ENCODE peak calls at places on chromosomes 16 and 17, in ten cellular contexts. M, Q, J, X, B, G, Y, F, Z and H are unnamed samples.

GRCh38 chr16:50121721-50122445 is 31.2 kb upstream of the TENT4B start:
- DNase-seq in Z (no peak), Q (peak), B (no peak), M (no peak), F (no peak), G (no peak), X (no peak), Y (peak), J (no peak), H (no peak)

GRCh38 chr17:73855933-73856332 is 211.7 kb upstream of the SDK2 start:
- DNase-seq in J (no peak), B (no peak), G (no peak), Q (no peak), F (no peak), Y (no peak), X (no peak), Z (no peak), M (no peak), H (no peak)

GRCh38 chr16:28587386-28587785 is 9.5 kb downstream of the SULT1A2 start:
- DNase-seq in Z (no peak), Q (no peak), B (no peak), Y (no peak), F (no peak), X (no peak), M (peak), G (no peak), J (no peak), H (no peak)

GRCh38 chr16:75443301-75443700 is 10.0 kb upstream of the CFDP1 start:
- DNase-seq in Y (no peak), G (no peak), Q (no peak), Z (no peak), J (no peak), X (no peak), F (no peak), B (no peak), M (no peak), H (no peak)

GRCh38 chr16:66135376-66135775 is 231.1 kb upstream of the CDH5 start:
- DNase-seq in J (peak), M (no peak), Y (no peak), Q (peak), Z (no peak), F (no peak), X (no peak), B (no peak), G (no peak), H (no peak)

GRCh38 chr16:24138024-24138423 is 118.1 kb upstream of the CACNG3 start:
- DNase-seq in J (no peak), X (no peak), Z (no peak), G (no peak), F (no peak), Y (no peak), Q (no peak), B (no peak), M (no peak), H (no peak)

GRCh38 chr16:84886536-84887090 is 66.8 kb downstream of the CRISPLD2 start:
- DNase-seq in X (no peak), F (no peak), M (no peak), B (no peak), Y (no peak), Z (no peak), J (no peak), Q (no peak), G (no peak), H (no peak)

GRCh38 chr17:313911-314613 is 38.5 kb downstream of the RPH3AL start:
- DNase-seq in F (no peak), X (no peak), Q (no peak), B (peak), Y (no peak), G (no peak), Z (no peak), J (no peak), M (no peak), H (no peak)

GRCh38 chr17:43212641-43213490 is 1.2 kb downstream of the TMEM106A start:
- DNase-seq in Q (no peak), Y (no peak), G (no peak), M (no peak), X (no peak), B (no peak), Z (no peak), F (no peak), J (no peak), H (no peak)

GRCh38 chr17:45339646-45340605 is 23.1 kb upstream of the MAP3K14 start:
- DNase-seq in X (no peak), Y (no peak), M (no peak), B (no peak), J (no peak), G (no peak), Q (peak), F (no peak), Z (no peak), H (no peak)

GRCh38 chr16:80319181-80319580 is 221.6 kb upstream of the DYNLRB2 start:
- DNase-seq in Q (no peak), G (no peak), Z (no peak), B (no peak), Y (no peak), F (no peak), J (no peak), X (no peak), M (peak), H (no peak)

GRCh38 chr16:66266436-66267286 is 99.8 kb upstream of the CDH5 start:
- DNase-seq in B (no peak), G (no peak), F (no peak), M (no peak), Q (peak), J (peak), Y (no peak), Z (no peak), X (no peak), H (peak)

GRCh38 chr17:36747861-36748260 is 146.5 kb downstream of the MRM1 start:
- DNase-seq in J (no peak), B (no peak), G (no peak), M (no peak), X (no peak), Q (no peak), F (no peak), Z (no peak), Y (no peak), H (no peak)

GRCh38 chr16:1354815-1355214 is 3.1 kb downstream of the GNPTG start:
- DNase-seq in J (no peak), M (no peak), Z (no peak), G (no peak), Q (no peak), B (no peak), Y (no peak), X (no peak), F (no peak), H (no peak)

GRCh38 chr16:75263291-75263962 is 12.0 kb upstream of the BCAR1 start:
- DNase-seq in Q (peak), J (no peak), M (no peak), G (no peak), Z (no peak), F (no peak), B (no peak), X (no peak), Y (no peak), H (no peak)

GRCh38 chr17:77279448-77280303 is 138.9 kb downstream of the SEC14L1 start:
- DNase-seq in J (no peak), M (peak), F (no peak), Q (no peak), Z (peak), B (no peak), Y (no peak), G (no peak), X (no peak), H (no peak)

GRCh38 chr16:71297252-71297651 is 8.1 kb upstream of the CMTR2 start:
- DNase-seq in X (no peak), B (no peak), Q (no peak), M (no peak), Z (no peak), Y (no peak), J (no peak), G (no peak), F (no peak), H (no peak)

GRCh38 chr16:430904-431303 is 5.5 kb downstream of the RAB11FIP3 start:
- DNase-seq in F (no peak), B (no peak), Q (no peak), M (no peak), Z (no peak), J (no peak), Y (no peak), G (no peak), X (no peak), H (no peak)

GRCh38 chr17:28700830-28701492 is 10.7 kb downstream of the PROCA1 start:
- DNase-seq in Q (no peak), X (no peak), G (no peak), M (no peak), Z (no peak), B (no peak), Y (no peak), J (no peak), F (no peak), H (no peak)

GRCh38 chr17:7034955-7035590 is 742 bp upstream of the SLC16A13 start:
- DNase-seq in Q (no peak), Y (peak), G (no peak), F (no peak), X (no peak), Z (no peak), J (no peak), B (no peak), M (no peak), H (no peak)

GRCh38 chr17:44331249-44331760 is 6.7 kb upstream of the SLC25A39 start:
- DNase-seq in F (no peak), X (no peak), G (no peak), Q (peak), Z (peak), J (no peak), B (no peak), M (peak), Y (peak), H (no peak)

GRCh38 chr16:83928341-83929055 is 24.5 kb upstream of the OSGIN1 start:
- DNase-seq in Y (no peak), F (no peak), J (no peak), X (no peak), Z (no peak), G (peak), Q (no peak), M (peak), B (no peak), H (no peak)

GRCh38 chr17:10932938-10933337 is 95.1 kb upstream of the PIRT start:
- DNase-seq in F (no peak), Y (no peak), X (no peak), Z (no peak), G (no peak), M (no peak), J (no peak), Q (no peak), B (no peak), H (no peak)

GRCh38 chr17:77696720-77697460 is 261.6 kb upstream of the TNRC6C start:
- DNase-seq in X (no peak), B (peak), J (no peak), Q (peak), Z (no peak), Y (no peak), F (no peak), G (no peak), M (no peak), H (peak)

GRCh38 chr17:36602030-36602737 is 801 bp downstream of the MRM1 start:
- DNase-seq in Q (peak), Z (no peak), J (no peak), M (peak), X (no peak), F (no peak), G (no peak), B (no peak), Y (peak), H (no peak)

GRCh38 chr17:28086519-28086918 is 44.0 kb downstream of the NLK start:
- DNase-seq in B (no peak), G (no peak), M (peak), J (no peak), Y (no peak), X (no peak), Z (no peak), Q (no peak), F (no peak), H (no peak)

GRCh38 chr17:21286771-21287702 is 2.5 kb downstream of the MAP2K3 start:
- DNase-seq in Z (no peak), X (no peak), Q (peak), J (no peak), B (no peak), M (peak), Y (no peak), G (no peak), F (no peak), H (no peak)

GRCh38 chr17:50966163-50966666 is 100.1 kb upstream of the TOB1 start:
- DNase-seq in F (no peak), Q (no peak), Y (no peak), M (no peak), G (no peak), J (no peak), B (no peak), X (no peak), Z (no peak), H (no peak)

GRCh38 chr16:67534420-67534819 is 5.8 kb downstream of the RIPOR1 start:
- DNase-seq in M (no peak), G (no peak), X (no peak), B (no peak), F (no peak), Y (no peak), Z (no peak), J (no peak), Q (no peak), H (no peak)
- TF ChIP-seq CTCF in M (no peak), G (no peak), X (no peak), B (no peak), F (no peak), Y (no peak), Z (no peak), J (no peak), Q (no peak), H (no peak)

GRCh38 chr17:48294989-48295892 is 134.8 kb downstream of the SKAP1 start:
- DNase-seq in Y (no peak), Z (no peak), Q (no peak), J (no peak), B (no peak), F (no peak), M (peak), X (peak), G (no peak), H (no peak)

GRCh38 chr17:48294193-48294909 is 135.7 kb downstream of the SKAP1 start:
- DNase-seq in Y (no peak), Z (no peak), X (no peak), M (no peak), J (no peak), F (no peak), Q (no peak), G (no peak), B (no peak), H (no peak)

GRCh38 chr17:48296453-48296852 is 133.6 kb downstream of the SKAP1 start:
- DNase-seq in X (no peak), M (no peak), J (no peak), Q (no peak), B (no peak), Y (no peak), G (no peak), F (no peak), Z (no peak), H (no peak)

GRCh38 chr17:48290378-48290777 is 139.6 kb downstream of the SKAP1 start:
- DNase-seq in X (no peak), M (peak), Q (no peak), F (no peak), G (no peak), B (no peak), Z (no peak), Y (no peak), J (no peak), H (no peak)

DNA sequence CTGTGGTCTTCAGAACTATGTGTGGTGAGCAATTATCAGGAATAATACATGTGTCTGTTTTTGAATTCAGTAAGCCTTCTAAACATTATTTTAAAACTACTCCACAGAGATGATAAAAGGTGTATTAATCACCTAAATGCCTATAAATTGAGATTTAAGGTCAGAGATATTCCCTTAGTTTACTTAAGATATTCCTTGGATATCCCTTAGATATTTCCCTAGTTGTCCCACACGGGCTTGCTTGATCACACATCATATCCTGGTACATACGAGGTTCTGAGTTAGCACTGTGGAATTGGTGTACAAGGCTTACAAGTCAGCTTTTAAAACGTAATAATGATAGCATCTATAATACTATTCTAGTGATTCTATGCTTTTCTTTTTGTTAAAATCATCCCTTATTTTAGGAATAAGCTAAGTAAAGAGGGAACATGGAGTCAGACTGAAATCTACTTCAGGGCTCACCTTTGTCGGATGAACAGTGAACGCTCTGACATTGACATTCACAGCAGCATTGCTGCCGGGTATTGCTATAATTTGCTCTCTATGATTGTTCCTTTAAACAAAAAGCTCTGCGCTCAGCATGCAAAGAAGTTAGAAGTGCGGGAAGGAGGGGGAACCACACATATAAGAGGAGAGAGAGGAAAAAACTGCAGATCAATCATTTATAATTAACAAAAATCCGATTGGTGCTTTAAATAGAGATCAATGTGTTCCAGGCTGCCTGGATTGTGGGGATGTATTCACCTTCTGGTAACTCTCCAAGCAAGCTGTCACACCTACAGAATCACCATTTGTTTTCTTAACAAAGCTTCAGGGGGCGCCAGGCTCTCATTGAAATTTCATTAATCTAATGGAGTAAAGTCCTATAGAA is 136.5 kb downstream of the SKAP1 start:
- DNase-seq in M (no peak), Y (no peak), B (no peak), Q (no peak), Z (no peak), G (no peak), X (no peak), F (no peak), J (no peak), H (no peak)
- TF ChIP-seq CTCF in M (peak), Y (no peak), B (no peak), Q (no peak), Z (no peak), G (no peak), X (peak), F (no peak), J (no peak), H (no peak)

GRCh38 chr17:81295678-81296381 is 723 bp upstream of the SLC38A10 start:
- DNase-seq in F (no peak), X (no peak), Q (no peak), Z (no peak), Y (peak), M (peak), J (no peak), G (no peak), B (no peak), H (no peak)
- TF ChIP-seq CTCF in F (peak), X (peak), Q (no peak), Z (no peak), Y (no peak), M (peak), J (peak), G (peak), B (peak), H (peak)

GRCh38 chr16:73047221-73047535 is 750 bp downstream of the ZFHX3 start:
- DNase-seq in F (no peak), Y (no peak), J (no peak), G (peak), M (no peak), X (no peak), B (no peak), Z (no peak), Q (no peak), H (no peak)

GRCh38 chr16:73049051-73049910 is 1.4 kb upstream of the ZFHX3 start:
- DNase-seq in J (no peak), G (no peak), Z (no peak), M (no peak), Q (no peak), B (no peak), Y (no peak), F (no peak), X (no peak), H (no peak)

GRCh38 chr16:73046484-73047214 is 1.3 kb downstream of the ZFHX3 start:
- DNase-seq in J (no peak), Q (no peak), G (no peak), B (no peak), X (no peak), M (peak), F (no peak), Y (no peak), Z (no peak), H (no peak)

GRCh38 chr16:73048292-73049050 is 543 bp upstream of the ZFHX3 start:
- DNase-seq in F (no peak), J (peak), G (no peak), M (peak), B (no peak), X (no peak), Y (no peak), Q (no peak), Z (no peak), H (no peak)

GRCh38 chr16:73047536-73048291 is at the start of gene ZFHX3:
- DNase-seq in Z (no peak), J (peak), G (no peak), X (no peak), B (no peak), F (peak), Q (peak), M (peak), Y (no peak), H (no peak)
- TF ChIP-seq CTCF in Z (no peak), J (peak), G (peak), X (no peak), B (peak), F (no peak), Q (no peak), M (no peak), Y (no peak), H (peak)

DNA sequence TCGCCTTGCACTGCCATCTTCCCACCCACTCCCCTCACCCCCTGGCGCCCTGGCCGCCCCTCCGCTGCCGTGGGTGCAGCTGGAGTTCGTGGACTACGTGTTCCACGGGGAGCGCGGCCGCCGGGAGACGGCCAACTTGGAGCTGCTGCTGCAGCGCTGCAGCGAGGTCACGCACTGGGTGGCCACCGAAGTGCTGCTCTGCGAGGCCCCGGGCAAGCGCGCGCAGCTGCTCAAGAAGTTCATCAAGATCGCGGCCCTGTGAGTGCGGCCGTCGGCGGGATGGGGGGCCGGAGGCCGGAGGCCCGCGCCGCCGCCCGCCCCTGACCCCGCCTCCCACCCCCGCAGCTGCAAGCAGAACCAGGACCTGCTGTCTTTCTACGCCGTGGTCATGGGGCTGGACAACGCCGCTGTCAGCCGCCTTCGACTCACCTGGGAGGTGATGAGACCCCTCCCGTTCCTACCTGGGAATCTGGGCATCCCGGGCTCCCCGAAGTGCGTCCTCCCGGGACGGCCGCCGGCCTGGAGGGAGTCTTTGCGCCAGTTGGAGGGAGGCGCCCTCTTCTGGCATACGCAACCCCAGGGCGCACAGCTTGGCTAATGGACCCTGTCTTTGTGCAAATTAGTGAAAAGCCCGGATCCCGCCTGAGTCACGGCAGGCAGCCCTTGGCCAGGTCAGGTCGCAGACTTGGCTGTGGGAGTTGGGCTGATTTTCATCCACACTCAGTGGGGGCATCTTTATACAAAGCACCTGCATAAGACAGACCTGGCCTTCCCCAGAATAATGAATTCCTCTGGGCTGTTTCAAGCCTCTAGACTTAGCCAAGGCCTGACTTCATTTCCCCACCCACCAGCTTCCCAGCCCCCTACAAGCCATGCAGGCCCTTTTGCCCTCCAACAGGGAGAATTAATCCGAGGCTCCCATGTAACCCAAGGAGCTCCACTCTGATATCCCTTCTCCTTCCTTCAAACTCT is 14.3 kb downstream of the RAPGEFL1 start:
- DNase-seq in M (peak), Q (peak), X (no peak), G (no peak), B (no peak), J (peak), Y (peak), Z (peak), F (peak), H (peak)
- TF ChIP-seq CTCF in M (peak), Q (no peak), X (peak), G (peak), B (peak), J (peak), Y (peak), Z (no peak), F (peak), H (peak)

DNA sequence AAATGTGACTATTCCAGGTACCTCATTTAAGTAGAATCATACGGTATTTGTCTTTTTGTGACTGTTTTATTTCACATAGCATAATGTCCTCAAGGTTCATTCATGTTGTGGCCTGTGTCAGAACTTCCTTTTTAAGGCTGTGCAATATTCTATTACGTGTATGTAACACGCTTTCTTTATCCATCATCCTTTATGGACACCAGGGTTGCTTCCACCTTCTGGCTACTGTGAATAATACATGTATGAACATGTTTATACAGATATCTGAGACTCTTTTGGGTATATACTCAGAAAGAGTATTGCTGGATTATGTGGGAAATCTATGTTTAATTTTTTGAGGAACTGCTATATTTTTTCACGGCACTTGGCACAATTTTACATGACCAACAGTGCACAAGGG is 28.7 kb upstream of the RSL1D1 start:
- DNase-seq in F (no peak), G (no peak), J (no peak), B (no peak), Q (no peak), X (no peak), M (no peak), Y (no peak), Z (no peak), H (no peak)
- TF ChIP-seq CTCF in F (no peak), G (no peak), J (no peak), B (peak), Q (no peak), X (no peak), M (no peak), Y (no peak), Z (no peak), H (peak)